ENCODE peak calls at places on chromosomes 13 and 19, in six cellular contexts. One of them, this sample, is unnamed.
A peak's percentile ranks its signal among the peaks of the same experiment; 100 is the strongest.

GRCh38 chr19:2594319-2594718 is 108.2 kb downstream of the GNG7 start:
- DNase-seq in breast epithelium: no peak
- DNase-seq in GM12878: peak; percentile 60
- DNase-seq in SK-N-SH: no peak
- DNase-seq in endothelial cell of umbilical vein: no peak
- DNase-seq in upper lobe of left lung: no peak
- DNase-seq in this sample: no peak

GRCh38 chr19:37346091-37346490 is 24.8 kb upstream of the ZNF527 start:
- DNase-seq in endothelial cell of umbilical vein: no peak
- DNase-seq in breast epithelium: no peak
- DNase-seq in SK-N-SH: no peak
- DNase-seq in upper lobe of left lung: no peak
- DNase-seq in GM12878: no peak
- DNase-seq in this sample: no peak

GRCh38 chr19:49712397-49712859 is 21.5 kb downstream of the CPT1C start:
- DNase-seq in GM12878: no peak
- DNase-seq in upper lobe of left lung: no peak
- DNase-seq in SK-N-SH: peak; percentile 93
- DNase-seq in breast epithelium: peak; percentile 39
- DNase-seq in endothelial cell of umbilical vein: no peak
- DNase-seq in this sample: no peak

GRCh38 chr13:85616275-85616674 is 182.9 kb downstream of the SLITRK6 start:
- DNase-seq in breast epithelium: no peak
- DNase-seq in GM12878: no peak
- DNase-seq in endothelial cell of umbilical vein: no peak
- DNase-seq in SK-N-SH: no peak
- DNase-seq in upper lobe of left lung: no peak
- DNase-seq in this sample: no peak

GRCh38 chr19:57648336-57649003 is 15.5 kb downstream of the ZNF211 start:
- DNase-seq in endothelial cell of umbilical vein: no peak
- DNase-seq in SK-N-SH: peak; percentile 23
- DNase-seq in breast epithelium: no peak
- DNase-seq in upper lobe of left lung: no peak
- DNase-seq in GM12878: no peak
- DNase-seq in this sample: no peak

GRCh38 chr19:45223879-45224278 is 21.3 kb downstream of the EXOC3L2 start:
- DNase-seq in breast epithelium: no peak
- DNase-seq in upper lobe of left lung: no peak
- DNase-seq in endothelial cell of umbilical vein: no peak
- DNase-seq in SK-N-SH: peak; percentile 10
- DNase-seq in GM12878: no peak
- DNase-seq in this sample: no peak

GRCh38 chr19:926595-927043 is 784 bp downstream of the ARID3A start:
- DNase-seq in endothelial cell of umbilical vein: no peak
- DNase-seq in GM12878: no peak
- DNase-seq in upper lobe of left lung: peak; percentile 92
- DNase-seq in breast epithelium: no peak
- DNase-seq in SK-N-SH: no peak
- DNase-seq in this sample: no peak

GRCh38 chr19:9848761-9849160 is 13.6 kb downstream of the PIN1 start:
- DNase-seq in GM12878: no peak
- DNase-seq in endothelial cell of umbilical vein: no peak
- DNase-seq in breast epithelium: no peak
- DNase-seq in upper lobe of left lung: peak; percentile 77
- DNase-seq in SK-N-SH: no peak
- DNase-seq in this sample: no peak

GRCh38 chr13:112868308-112868707 is 100.7 kb upstream of the MCF2L start:
- DNase-seq in breast epithelium: no peak
- DNase-seq in GM12878: no peak
- DNase-seq in endothelial cell of umbilical vein: no peak
- DNase-seq in upper lobe of left lung: no peak
- DNase-seq in SK-N-SH: no peak
- DNase-seq in this sample: no peak

GRCh38 chr19:35114656-35115537 is 726 bp upstream of the FXYD3 start:
- DNase-seq in upper lobe of left lung: peak; percentile 59
- DNase-seq in GM12878: no peak
- DNase-seq in endothelial cell of umbilical vein: peak; percentile 60
- DNase-seq in SK-N-SH: peak; percentile 92
- DNase-seq in breast epithelium: peak; percentile 72
- DNase-seq in this sample: no peak

GRCh38 chr19:8146877-8147575 is 2.4 kb downstream of the FBN3 start:
- DNase-seq in SK-N-SH: peak; percentile 38
- DNase-seq in upper lobe of left lung: peak; percentile 84
- DNase-seq in GM12878: no peak
- DNase-seq in breast epithelium: no peak
- DNase-seq in endothelial cell of umbilical vein: no peak
- DNase-seq in this sample: no peak

GRCh38 chr19:8144273-8144672 is 5.1 kb downstream of the FBN3 start:
- DNase-seq in breast epithelium: no peak
- DNase-seq in SK-N-SH: no peak
- DNase-seq in endothelial cell of umbilical vein: no peak
- DNase-seq in GM12878: no peak
- DNase-seq in upper lobe of left lung: no peak
- DNase-seq in this sample: no peak

GRCh38 chr19:8147579-8147978 is 1.8 kb downstream of the FBN3 start:
- DNase-seq in SK-N-SH: no peak
- DNase-seq in upper lobe of left lung: no peak
- DNase-seq in breast epithelium: no peak
- DNase-seq in endothelial cell of umbilical vein: no peak
- DNase-seq in GM12878: no peak
- DNase-seq in this sample: no peak

GRCh38 chr19:8148088-8148409 is 1.3 kb downstream of the FBN3 start:
- DNase-seq in endothelial cell of umbilical vein: no peak
- DNase-seq in SK-N-SH: no peak
- DNase-seq in upper lobe of left lung: no peak
- DNase-seq in GM12878: no peak
- DNase-seq in breast epithelium: no peak
- DNase-seq in this sample: no peak

DNA sequence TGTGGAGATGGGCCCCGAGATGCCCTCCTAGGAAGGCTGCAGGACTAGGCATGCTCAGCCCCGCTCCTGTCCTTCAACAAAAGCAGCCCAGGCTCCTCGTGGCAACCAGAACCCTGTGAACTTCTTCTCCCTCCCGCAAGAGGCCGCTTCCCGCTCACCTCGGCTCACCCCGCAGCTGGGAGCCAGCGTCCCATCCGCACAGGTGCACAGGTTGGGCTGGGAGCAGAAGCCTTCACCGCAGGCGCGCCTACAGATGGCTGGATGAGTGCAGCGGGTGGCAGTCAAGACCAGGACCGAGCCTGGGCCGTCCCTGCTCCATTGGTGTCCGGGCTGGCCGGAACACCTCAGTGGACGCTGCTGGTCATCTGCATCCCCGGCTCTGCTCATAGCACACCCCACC is 3.4 kb downstream of the FBN3 start:
- DNase-seq in breast epithelium: no peak
- DNase-seq in SK-N-SH: no peak
- DNase-seq in GM12878: no peak
- DNase-seq in endothelial cell of umbilical vein: no peak
- DNase-seq in upper lobe of left lung: peak; percentile 69
- DNase-seq in this sample: no peak
- H3K27me3 ChIP-seq in breast epithelium: peaks cover 29% of the 10 kb centered on the region
- H3K27me3 ChIP-seq in SK-N-SH: peaks cover 32% of the 10 kb centered on the region
- H3K27me3 ChIP-seq in GM12878: peaks cover 6% of the 10 kb centered on the region
- H3K27me3 ChIP-seq in endothelial cell of umbilical vein: peaks cover 19% of the 10 kb centered on the region
- H3K27me3 ChIP-seq in upper lobe of left lung: peaks cover 4% of the 10 kb centered on the region
- H3K27me3 ChIP-seq in this sample: peaks cover 6% of the 10 kb centered on the region

GRCh38 chr19:40380199-40381037 is 9.6 kb downstream of the HIPK4 start:
- DNase-seq in upper lobe of left lung: peak; percentile 78
- DNase-seq in GM12878: no peak
- DNase-seq in breast epithelium: no peak
- DNase-seq in endothelial cell of umbilical vein: no peak
- DNase-seq in SK-N-SH: peak; percentile 11
- DNase-seq in this sample: no peak

GRCh38 chr19:40378509-40378908 is 11.5 kb downstream of the HIPK4 start:
- DNase-seq in SK-N-SH: peak; percentile 17
- DNase-seq in endothelial cell of umbilical vein: no peak
- DNase-seq in breast epithelium: no peak
- DNase-seq in GM12878: no peak
- DNase-seq in upper lobe of left lung: no peak
- DNase-seq in this sample: no peak

GRCh38 chr19:40379446-40380198 is 10.4 kb downstream of the HIPK4 start:
- DNase-seq in endothelial cell of umbilical vein: no peak
- DNase-seq in upper lobe of left lung: no peak
- DNase-seq in SK-N-SH: peak; percentile 17
- DNase-seq in GM12878: no peak
- DNase-seq in breast epithelium: no peak
- DNase-seq in this sample: no peak

GRCh38 chr19:40376286-40376862 is 13.6 kb downstream of the HIPK4 start:
- DNase-seq in upper lobe of left lung: no peak
- DNase-seq in endothelial cell of umbilical vein: no peak
- DNase-seq in breast epithelium: no peak
- DNase-seq in SK-N-SH: peak; percentile 14
- DNase-seq in GM12878: no peak
- DNase-seq in this sample: no peak

DNA sequence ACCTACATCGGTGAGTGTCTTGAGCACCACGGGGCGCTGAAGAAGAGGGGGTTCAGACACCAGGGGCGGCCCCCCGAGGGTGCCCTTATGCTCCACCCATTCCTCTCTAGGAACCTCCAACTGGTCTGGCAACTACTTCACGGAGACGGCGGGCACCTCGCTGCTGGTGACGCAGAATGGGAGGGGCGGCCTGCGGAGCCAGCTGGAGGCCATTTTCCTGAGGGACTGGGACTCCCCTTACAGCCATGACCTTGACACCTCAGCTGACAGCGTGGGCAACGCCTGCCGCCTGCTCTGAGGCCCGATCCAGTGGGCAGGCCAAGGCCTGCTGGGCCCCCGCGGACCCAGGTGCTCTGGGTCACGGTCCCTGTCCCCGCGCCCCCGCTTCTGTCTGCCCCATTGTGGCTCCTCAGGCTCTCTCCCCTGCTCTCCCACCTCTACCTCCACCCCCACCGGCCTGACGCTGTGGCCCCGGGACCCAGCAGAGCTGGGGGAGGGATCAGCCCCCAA is 12.1 kb downstream of the HIPK4 start:
- DNase-seq in endothelial cell of umbilical vein: no peak
- DNase-seq in upper lobe of left lung: peak; percentile 76
- DNase-seq in SK-N-SH: peak; percentile 17
- DNase-seq in breast epithelium: no peak
- DNase-seq in GM12878: no peak
- DNase-seq in this sample: no peak
- TF ChIP-seq POLR2AphosphoS5 in endothelial cell of umbilical vein: no peak
- TF ChIP-seq POLR2AphosphoS5 in upper lobe of left lung: no peak
- TF ChIP-seq POLR2AphosphoS5 in SK-N-SH: no peak
- TF ChIP-seq POLR2AphosphoS5 in breast epithelium: no peak
- TF ChIP-seq POLR2AphosphoS5 in GM12878: no peak
- TF ChIP-seq POLR2AphosphoS5 in this sample: no peak

DNA sequence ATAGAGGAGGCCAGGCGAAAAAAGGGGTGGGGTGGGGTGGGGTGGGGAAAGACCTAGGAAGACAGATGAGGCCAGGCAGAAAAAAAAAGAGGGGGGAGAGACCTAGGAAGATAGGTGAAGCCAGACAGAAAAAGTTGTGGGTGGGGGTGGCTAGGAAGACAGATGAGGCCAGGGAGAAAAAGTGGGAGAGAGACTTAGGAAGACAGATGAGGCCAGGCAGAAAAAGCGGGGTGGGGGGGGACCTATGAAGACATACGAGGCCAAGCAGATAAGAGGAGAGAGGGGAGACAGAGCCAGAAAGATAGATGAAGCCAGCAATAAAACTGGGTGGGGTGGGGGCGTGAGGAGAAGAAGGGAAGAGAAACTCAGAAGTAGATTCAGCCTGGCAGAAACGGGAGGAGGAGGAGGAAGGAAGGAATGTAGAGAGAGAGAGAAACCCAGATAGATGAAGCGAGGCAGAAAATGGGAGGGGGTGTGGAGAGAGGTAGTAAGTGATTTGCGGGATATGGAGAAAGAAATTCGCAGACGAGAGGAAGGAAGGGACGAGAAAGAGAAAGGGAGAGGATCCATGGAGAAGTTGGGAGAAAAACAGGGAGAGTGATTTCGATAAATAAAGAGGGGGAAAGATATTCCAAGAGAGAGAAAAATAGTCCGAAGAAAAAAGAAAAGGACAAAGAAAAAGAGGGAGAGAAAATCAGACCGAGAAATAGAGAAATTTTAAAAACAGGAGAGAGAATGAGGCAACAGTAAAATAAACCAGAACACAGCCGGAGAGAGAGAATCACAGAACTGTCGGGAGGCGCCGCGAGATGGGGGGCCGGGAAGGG is 12.2 kb upstream of the CACNG6 start:
- DNase-seq in SK-N-SH: no peak
- DNase-seq in GM12878: no peak
- DNase-seq in endothelial cell of umbilical vein: no peak
- DNase-seq in breast epithelium: no peak
- DNase-seq in upper lobe of left lung: no peak
- DNase-seq in this sample: no peak
- H3K4me3 ChIP-seq in SK-N-SH: peak overlapping the region; percentile 88
- H3K4me3 ChIP-seq in GM12878: no peak overlapping the region
- H3K4me3 ChIP-seq in endothelial cell of umbilical vein: peak overlapping the region; percentile 53
- H3K4me3 ChIP-seq in breast epithelium: peak overlapping the region; percentile 59
- H3K4me3 ChIP-seq in upper lobe of left lung: no peak overlapping the region
- H3K4me3 ChIP-seq in this sample: no peak overlapping the region

GRCh38 chr19:47026889-47027288 is 7.3 kb downstream of the NPAS1 start:
- DNase-seq in GM12878: no peak
- DNase-seq in SK-N-SH: peak; percentile 19
- DNase-seq in upper lobe of left lung: no peak
- DNase-seq in endothelial cell of umbilical vein: no peak
- DNase-seq in breast epithelium: no peak
- DNase-seq in this sample: no peak

GRCh38 chr19:47024502-47024901 is 4.9 kb downstream of the NPAS1 start:
- DNase-seq in GM12878: no peak
- DNase-seq in upper lobe of left lung: no peak
- DNase-seq in endothelial cell of umbilical vein: no peak
- DNase-seq in SK-N-SH: no peak
- DNase-seq in breast epithelium: no peak
- DNase-seq in this sample: no peak

GRCh38 chr19:47026156-47026555 is 6.5 kb downstream of the NPAS1 start:
- DNase-seq in upper lobe of left lung: no peak
- DNase-seq in GM12878: no peak
- DNase-seq in endothelial cell of umbilical vein: no peak
- DNase-seq in breast epithelium: no peak
- DNase-seq in SK-N-SH: no peak
- DNase-seq in this sample: no peak

GRCh38 chr19:47028372-47028672 is 8.7 kb downstream of the NPAS1 start:
- DNase-seq in GM12878: no peak
- DNase-seq in endothelial cell of umbilical vein: no peak
- DNase-seq in SK-N-SH: peak; percentile 78
- DNase-seq in breast epithelium: no peak
- DNase-seq in upper lobe of left lung: no peak
- DNase-seq in this sample: no peak

DNA sequence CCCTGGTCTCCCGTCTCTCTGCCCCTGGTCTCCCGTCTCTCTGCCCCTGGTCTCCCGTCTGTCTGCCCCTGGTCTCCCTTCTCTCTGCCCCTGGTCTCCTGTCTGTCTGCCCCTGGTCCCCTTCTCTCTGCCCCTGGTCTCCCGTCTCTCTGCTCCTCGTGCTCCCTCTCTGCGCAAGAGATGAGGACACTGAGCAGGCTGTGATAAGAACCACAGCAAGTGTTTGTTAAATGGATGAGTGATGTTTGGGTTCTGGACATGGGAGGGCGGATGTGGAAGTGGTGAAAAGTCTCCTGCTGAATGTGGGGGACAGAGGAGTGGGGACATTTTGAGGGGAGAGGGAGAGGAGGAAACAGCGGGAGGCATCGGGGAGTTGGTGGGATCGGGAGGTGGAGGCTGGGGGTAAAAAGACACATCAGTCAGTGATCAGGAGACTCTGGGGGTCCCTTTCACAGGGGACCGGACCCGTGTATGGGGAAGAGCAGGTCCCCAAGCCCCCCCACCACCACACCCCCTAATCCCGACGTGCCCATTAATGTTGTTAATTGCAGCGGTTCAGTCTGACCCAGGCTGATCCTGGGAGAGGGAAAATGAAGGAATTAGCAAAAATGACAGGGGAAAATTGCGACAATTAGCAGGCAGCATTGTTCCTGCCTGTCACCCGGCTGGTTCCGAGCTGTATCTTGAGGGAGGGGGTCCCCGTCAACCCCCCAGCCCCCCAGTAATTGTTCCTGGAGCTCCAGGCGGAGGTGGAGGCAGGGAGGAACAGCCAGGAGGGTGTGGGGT is 8.1 kb downstream of the NPAS1 start:
- DNase-seq in breast epithelium: no peak
- DNase-seq in endothelial cell of umbilical vein: no peak
- DNase-seq in SK-N-SH: peak; percentile 37
- DNase-seq in GM12878: no peak
- DNase-seq in upper lobe of left lung: no peak
- DNase-seq in this sample: no peak
- H3K27me3 ChIP-seq in breast epithelium: peaks cover 44% of the 10 kb centered on the region
- H3K27me3 ChIP-seq in endothelial cell of umbilical vein: peaks cover 17% of the 10 kb centered on the region
- H3K27me3 ChIP-seq in SK-N-SH: peaks cover 27% of the 10 kb centered on the region
- H3K27me3 ChIP-seq in GM12878: peaks cover 14% of the 10 kb centered on the region
- H3K27me3 ChIP-seq in upper lobe of left lung: no peaks in the 10 kb centered on the region
- H3K27me3 ChIP-seq in this sample: no peaks in the 10 kb centered on the region